ENCODE peak calls at places on chromosome 11, in four cellular contexts. One of them, this sample, is unnamed. For H3K4me1, the result is how much of the 10 kb centered on the place peaks cover.

GRCh38 chr11:87056091-87056490 is 18.4 kb downstream of the TMEM135 start:
- DNase-seq in ascending aorta: no peak
- DNase-seq in OCI-LY7: no peak
- DNase-seq in adrenal gland: no peak
- DNase-seq in this sample: no peak

GRCh38 chr11:17550455-17551346 is 3.6 kb downstream of the OTOG start:
- DNase-seq in ascending aorta: no peak
- DNase-seq in adrenal gland: no peak
- DNase-seq in OCI-LY7: no peak
- DNase-seq in this sample: no peak

GRCh38 chr11:60772666-60773065 is 12.5 kb upstream of the MS4A10 start:
- DNase-seq in ascending aorta: no peak
- DNase-seq in OCI-LY7: no peak
- DNase-seq in adrenal gland: no peak
- DNase-seq in this sample: no peak

GRCh38 chr11:47856186-47856585 is 8.0 kb upstream of the NUP160 start:
- DNase-seq in OCI-LY7: no peak
- DNase-seq in ascending aorta: no peak
- DNase-seq in adrenal gland: no peak
- DNase-seq in this sample: no peak

GRCh38 chr11:128488471-128488870 is 98.9 kb downstream of the ETS1 start:
- DNase-seq in ascending aorta: no peak
- DNase-seq in OCI-LY7: no peak
- DNase-seq in adrenal gland: no peak
- DNase-seq in this sample: no peak

GRCh38 chr11:102802341-102802740 is 4.4 kb upstream of the MMP1 start:
- DNase-seq in OCI-LY7: no peak
- DNase-seq in ascending aorta: no peak
- DNase-seq in adrenal gland: no peak
- DNase-seq in this sample: no peak

GRCh38 chr11:134901536-134901935 is 489.5 kb upstream of the B3GAT1 start:
- DNase-seq in ascending aorta: no peak
- DNase-seq in OCI-LY7: no peak
- DNase-seq in adrenal gland: no peak
- DNase-seq in this sample: no peak

GRCh38 chr11:65114538-65115171 is 2.8 kb downstream of the ZNHIT2 start:
- DNase-seq in OCI-LY7: no peak
- DNase-seq in ascending aorta: no peak
- DNase-seq in adrenal gland: no peak
- DNase-seq in this sample: no peak

GRCh38 chr11:73034330-73034729 is 107.8 kb downstream of the FCHSD2 start:
- DNase-seq in ascending aorta: no peak
- DNase-seq in OCI-LY7: no peak
- DNase-seq in adrenal gland: no peak
- DNase-seq in this sample: no peak

GRCh38 chr11:45817191-45817590 is 12.2 kb downstream of the SLC35C1 start:
- DNase-seq in adrenal gland: no peak
- DNase-seq in OCI-LY7: peak
- DNase-seq in ascending aorta: peak
- DNase-seq in this sample: no peak

GRCh38 chr11:61472282-61472681 is 36.3 kb upstream of the LRRC10B start:
- DNase-seq in OCI-LY7: no peak
- DNase-seq in adrenal gland: no peak
- DNase-seq in ascending aorta: peak
- DNase-seq in this sample: peak

GRCh38 chr11:31366795-31367194 is 2.7 kb downstream of the DCDC1 start:
- DNase-seq in adrenal gland: no peak
- DNase-seq in ascending aorta: no peak
- DNase-seq in OCI-LY7: no peak
- DNase-seq in this sample: no peak

GRCh38 chr11:39247570-39248137 is 2211.8 kb downstream of the LRRC4C start:
- DNase-seq in ascending aorta: no peak
- DNase-seq in adrenal gland: no peak
- DNase-seq in OCI-LY7: no peak
- DNase-seq in this sample: no peak

GRCh38 chr11:33500865-33501479 is 199.7 kb downstream of the C11orf91 start:
- DNase-seq in OCI-LY7: no peak
- DNase-seq in adrenal gland: peak
- DNase-seq in ascending aorta: no peak
- DNase-seq in this sample: no peak

GRCh38 chr11:118666331-118666730 is 13.1 kb downstream of the TREH start:
- DNase-seq in adrenal gland: no peak
- DNase-seq in ascending aorta: no peak
- DNase-seq in OCI-LY7: no peak
- DNase-seq in this sample: no peak

GRCh38 chr11:109071712-109072524 is 350.1 kb upstream of the C11orf87 start:
- DNase-seq in OCI-LY7: no peak
- DNase-seq in adrenal gland: peak
- DNase-seq in ascending aorta: peak
- DNase-seq in this sample: peak

GRCh38 chr11:92642146-92642919 is 327.1 kb upstream of the MTNR1B start:
- DNase-seq in OCI-LY7: no peak
- DNase-seq in ascending aorta: no peak
- DNase-seq in adrenal gland: no peak
- DNase-seq in this sample: no peak

GRCh38 chr11:62832346-62833234 is at the start of gene TEX54:
- DNase-seq in ascending aorta: peak
- DNase-seq in OCI-LY7: no peak
- DNase-seq in adrenal gland: peak
- DNase-seq in this sample: peak

GRCh38 chr11:13316528-13316961 is 39.0 kb downstream of the BMAL1 start:
- DNase-seq in ascending aorta: peak
- DNase-seq in adrenal gland: peak
- DNase-seq in OCI-LY7: no peak
- DNase-seq in this sample: peak

GRCh38 chr11:64687641-64688533 is 35.1 kb downstream of the NRXN2 start:
- DNase-seq in adrenal gland: peak
- DNase-seq in OCI-LY7: no peak
- DNase-seq in ascending aorta: no peak
- DNase-seq in this sample: no peak

GRCh38 chr11:5380740-5381342 is 2.8 kb upstream of the OR51M1 start:
- DNase-seq in adrenal gland: peak
- DNase-seq in OCI-LY7: peak
- DNase-seq in ascending aorta: no peak
- DNase-seq in this sample: no peak

GRCh38 chr11:6315811-6316425 is 4.4 kb downstream of the CAVIN3 start:
- DNase-seq in ascending aorta: peak
- DNase-seq in adrenal gland: peak
- DNase-seq in OCI-LY7: peak
- DNase-seq in this sample: peak

GRCh38 chr11:46617451-46618314 is at the start of gene ATG13:
- DNase-seq in ascending aorta: peak
- DNase-seq in OCI-LY7: peak
- DNase-seq in adrenal gland: peak
- DNase-seq in this sample: peak

GRCh38 chr11:102347526-102348331 is 715 bp downstream of the BIRC2 start:
- DNase-seq in ascending aorta: no peak
- DNase-seq in OCI-LY7: peak
- DNase-seq in adrenal gland: no peak
- DNase-seq in this sample: no peak

GRCh38 chr11:9565822-9566560 is 7.5 kb upstream of the WEE1 start:
- DNase-seq in ascending aorta: peak
- DNase-seq in adrenal gland: peak
- DNase-seq in OCI-LY7: no peak
- DNase-seq in this sample: no peak

GRCh38 chr11:18491924-18492323 is 34.8 kb downstream of the TSG101 start:
- DNase-seq in OCI-LY7: no peak
- DNase-seq in ascending aorta: no peak
- DNase-seq in adrenal gland: no peak
- DNase-seq in this sample: no peak

GRCh38 chr11:109957601-109958000 is 135.6 kb upstream of the ZC3H12C start:
- DNase-seq in ascending aorta: no peak
- DNase-seq in OCI-LY7: no peak
- DNase-seq in adrenal gland: no peak
- DNase-seq in this sample: no peak

GRCh38 chr11:88146106-88146505 is 29.1 kb downstream of the RAB38 start:
- DNase-seq in ascending aorta: no peak
- DNase-seq in OCI-LY7: no peak
- DNase-seq in adrenal gland: no peak
- DNase-seq in this sample: no peak

GRCh38 chr11:65551572-65552398 is 6.4 kb downstream of the LTBP3 start:
- DNase-seq in OCI-LY7: peak
- DNase-seq in ascending aorta: no peak
- DNase-seq in adrenal gland: no peak
- DNase-seq in this sample: peak

GRCh38 chr11:110415081-110415480 is 14.7 kb upstream of the FDX1 start:
- DNase-seq in OCI-LY7: no peak
- DNase-seq in ascending aorta: no peak
- DNase-seq in adrenal gland: no peak
- DNase-seq in this sample: no peak

GRCh38 chr11:17852246-17852645 is 117.7 kb downstream of the KCNC1 start:
- DNase-seq in ascending aorta: no peak
- DNase-seq in OCI-LY7: no peak
- DNase-seq in adrenal gland: no peak
- DNase-seq in this sample: no peak

GRCh38 chr11:68353118-68353517 is 40.7 kb downstream of the LRP5 start:
- DNase-seq in OCI-LY7: no peak
- DNase-seq in ascending aorta: no peak
- DNase-seq in adrenal gland: no peak
- DNase-seq in this sample: no peak
- H3K27ac ChIP-seq in OCI-LY7: no peak
- H3K27ac ChIP-seq in ascending aorta: peak
- H3K27ac ChIP-seq in adrenal gland: no peak
- H3K27ac ChIP-seq in this sample: peak

GRCh38 chr11:11898648-11899047 is 56.9 kb downstream of the USP47 start:
- DNase-seq in adrenal gland: no peak
- DNase-seq in OCI-LY7: no peak
- DNase-seq in ascending aorta: no peak
- DNase-seq in this sample: no peak

GRCh38 chr11:11899401-11899800 is 57.6 kb downstream of the USP47 start:
- DNase-seq in adrenal gland: no peak
- DNase-seq in ascending aorta: no peak
- DNase-seq in OCI-LY7: no peak
- DNase-seq in this sample: no peak

GRCh38 chr11:11894486-11894885 is 52.7 kb downstream of the USP47 start:
- DNase-seq in ascending aorta: no peak
- DNase-seq in adrenal gland: no peak
- DNase-seq in OCI-LY7: no peak
- DNase-seq in this sample: no peak

DNA sequence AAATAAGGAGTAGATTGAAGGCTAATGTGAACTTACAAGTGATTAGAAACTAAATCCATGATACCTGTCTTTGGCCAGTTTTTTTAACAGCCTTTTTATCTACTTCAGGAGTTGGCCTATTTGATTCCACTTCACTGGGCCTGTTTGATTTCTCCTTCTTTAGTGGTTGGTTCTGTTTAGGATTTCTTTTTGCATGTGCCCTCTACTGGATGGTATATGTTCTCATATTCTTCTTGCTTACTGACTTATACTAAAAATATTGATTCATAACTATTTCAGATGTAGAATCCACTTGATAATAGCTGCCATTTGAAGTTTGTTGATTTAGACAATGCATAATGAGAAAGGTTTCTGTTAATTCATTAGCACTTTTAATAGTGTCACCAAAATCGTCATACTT is 53.9 kb downstream of the USP47 start:
- DNase-seq in adrenal gland: no peak
- DNase-seq in OCI-LY7: no peak
- DNase-seq in ascending aorta: no peak
- DNase-seq in this sample: no peak
- TF ChIP-seq CTCF in adrenal gland: no peak
- TF ChIP-seq CTCF in OCI-LY7: peak
- TF ChIP-seq CTCF in ascending aorta: peak
- TF ChIP-seq CTCF in this sample: no peak

GRCh38 chr11:75510626-75511025 is 15.1 kb downstream of the GDPD5 start:
- DNase-seq in ascending aorta: no peak
- DNase-seq in adrenal gland: no peak
- DNase-seq in OCI-LY7: no peak
- DNase-seq in this sample: no peak

GRCh38 chr11:75508051-75508561 is 17.6 kb downstream of the GDPD5 start:
- DNase-seq in adrenal gland: no peak
- DNase-seq in ascending aorta: no peak
- DNase-seq in OCI-LY7: peak
- DNase-seq in this sample: no peak

GRCh38 chr11:75509201-75509600 is 16.5 kb downstream of the GDPD5 start:
- DNase-seq in ascending aorta: no peak
- DNase-seq in OCI-LY7: peak
- DNase-seq in adrenal gland: no peak
- DNase-seq in this sample: no peak

GRCh38 chr11:75507571-75507970 is 18.2 kb downstream of the GDPD5 start:
- DNase-seq in ascending aorta: no peak
- DNase-seq in OCI-LY7: no peak
- DNase-seq in adrenal gland: no peak
- DNase-seq in this sample: no peak

DNA sequence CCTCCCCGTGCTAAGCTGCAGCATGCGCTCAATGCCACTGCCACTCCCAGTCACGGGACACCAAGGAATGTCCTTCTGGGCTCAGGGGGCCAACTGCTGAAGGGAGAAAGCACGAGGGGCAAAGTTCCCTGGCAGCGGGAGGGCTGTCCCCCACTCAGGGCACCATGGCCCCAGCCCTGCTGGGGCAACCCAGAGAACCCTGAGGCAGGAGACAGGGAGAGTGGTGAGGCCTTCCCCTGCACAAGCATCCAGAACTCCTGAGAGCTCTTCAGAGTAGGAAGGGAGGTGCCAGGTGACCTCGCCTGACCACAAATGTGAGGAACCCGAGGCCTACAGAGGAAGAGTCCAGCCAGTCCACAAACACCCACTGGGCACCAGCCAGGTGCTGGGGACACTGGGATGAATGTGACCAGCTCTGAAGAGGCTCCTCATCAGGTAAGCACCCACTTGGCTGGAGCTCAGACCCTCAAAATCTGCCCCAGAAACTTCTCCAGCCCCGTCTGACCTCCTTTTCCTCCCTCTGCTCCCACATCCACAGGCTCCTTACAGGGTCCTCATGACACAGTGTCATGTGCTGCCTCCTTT is 15.6 kb downstream of the GDPD5 start:
- DNase-seq in OCI-LY7: no peak
- DNase-seq in ascending aorta: no peak
- DNase-seq in adrenal gland: no peak
- DNase-seq in this sample: no peak
- H3K4me1 ChIP-seq in OCI-LY7: under half
- H3K4me1 ChIP-seq in ascending aorta: under half
- H3K4me1 ChIP-seq in adrenal gland: under half
- H3K4me1 ChIP-seq in this sample: under half

DNA sequence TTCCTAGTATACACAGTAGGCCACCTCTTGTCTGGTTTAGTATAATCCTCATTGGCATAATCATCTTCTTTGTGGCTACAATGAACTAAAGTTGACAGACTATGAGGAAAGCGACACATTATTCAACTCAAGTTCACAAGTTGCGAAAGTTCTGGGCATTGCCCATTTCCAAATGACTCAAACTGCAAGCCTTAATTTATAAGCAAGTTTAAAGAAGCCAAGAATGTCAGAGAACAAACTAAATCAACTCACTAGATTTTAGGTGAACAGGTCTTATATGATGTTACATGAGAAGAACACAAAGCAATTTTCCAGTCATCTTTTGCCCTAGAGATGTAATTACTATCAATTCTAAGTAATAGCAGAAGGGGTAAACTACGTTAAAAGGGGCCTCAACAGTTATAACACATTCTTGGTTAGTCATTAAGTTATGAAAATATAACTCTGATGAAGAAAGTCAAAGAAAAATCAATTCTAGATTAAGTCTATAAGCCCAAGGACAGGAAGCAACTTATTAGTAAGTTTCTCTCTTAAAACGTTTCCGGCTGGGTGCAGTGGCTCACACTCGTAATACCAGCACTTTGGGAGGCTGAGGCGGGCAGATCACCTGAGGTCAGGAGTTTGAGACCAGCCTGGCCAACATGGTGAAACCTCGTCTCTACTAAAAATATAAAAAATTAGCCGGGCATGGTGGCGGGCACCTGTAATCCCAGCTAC is 21.5 kb downstream of the PICALM start:
- DNase-seq in ascending aorta: no peak
- DNase-seq in adrenal gland: no peak
- DNase-seq in OCI-LY7: no peak
- DNase-seq in this sample: no peak
- H3K27ac ChIP-seq in ascending aorta: peak
- H3K27ac ChIP-seq in adrenal gland: no peak
- H3K27ac ChIP-seq in OCI-LY7: no peak
- H3K27ac ChIP-seq in this sample: no peak